ENCODE peak calls at places on chromosome 14, in five cellular contexts. W is activated naive CD8-positive, alpha-beta T cell treated with anti-CD3 and anti-CD28 coated beads, Interleukin-2, amount 10 ng/mL, durations not matched to agents 7 days and 5 days; S is NCI-H1105; U is bronchial epithelial cell; X is psoas muscle. V is an unnamed sample.

GRCh38 chr14:67583711-67584644 is 16.1 kb downstream of the PIGH start:
- DNase-seq in W (no peak), S (peak; percentile 41), U (peak; percentile 41), X (no peak), V (no peak)

GRCh38 chr14:46290706-46291105 is 360.9 kb downstream of the RPL10L start:
- DNase-seq in W (no peak), S (no peak), U (no peak), X (no peak), V (no peak)

GRCh38 chr14:49364752-49365117 is 221.4 kb downstream of the RPS29 start:
- DNase-seq in W (no peak), S (no peak), U (no peak), X (no peak), V (no peak)

GRCh38 chr14:96362071-96362964 is 823 bp downstream of the ATG2B start:
- DNase-seq in W (peak; percentile 31), S (peak; percentile 75), U (peak; percentile 62), X (no peak), V (peak; percentile 40)

GRCh38 chr14:105314287-105315185 is at the start of gene PACS2:
- DNase-seq in W (peak; percentile 92), S (peak; percentile 80), U (peak; percentile 46), X (peak; percentile 86), V (peak; percentile 82)

GRCh38 chr14:42470427-42470719 is 863.7 kb downstream of the LRFN5 start:
- DNase-seq in W (no peak), S (no peak), U (no peak), X (no peak), V (no peak)

GRCh38 chr14:69008411-69008810 is 29.3 kb upstream of the ACTN1 start:
- DNase-seq in W (no peak), S (peak; percentile 23), U (no peak), X (no peak), V (no peak)

GRCh38 chr14:103132381-103133212 is 9.3 kb downstream of the TNFAIP2 start:
- DNase-seq in W (no peak), S (no peak), U (no peak), X (no peak), V (no peak)

V was measured in stimulated activated naive CD8-positive, alpha-beta T cell treated with anti-CD3 and anti-CD28 coated beads, Interleukin-15, Interleukin-2, amounts not matched to agents 100 U/mL and 50 U/mL, for 24 hours.